ENCODE peak calls at places on chromosome 11, in ten cellular contexts. B is mesenchymal stem cell; M is left ventricle myocardium inferior; R is breast epithelium; W is brain microvascular endothelial cell; T is IMR-90; G is neuronal stem cell; J is prostate gland; S is right lobe of liver; C is CD4-positive, CD25-positive, alpha-beta regulatory T cell. N is an unnamed sample.

GRCh38 chr11:77819921-77820564 is 479 bp downstream of the RSF1 start:
- DNase-seq in G (peak; percentile 46), W (no peak), M (peak; percentile 38), C (no peak), S (peak; percentile 70), R (no peak), J (peak; percentile 26), B (peak; percentile 61), T (peak; percentile 27), N (peak; percentile 45)

GRCh38 chr11:57477507-57478189 is 17.3 kb downstream of the RTN4RL2 start:
- DNase-seq in W (no peak), T (no peak), M (no peak), B (no peak), R (peak; percentile 74), S (no peak), C (no peak), G (no peak), J (peak; percentile 74), N (no peak)

GRCh38 chr11:64762916-64763803 is 3.4 kb upstream of the PYGM start:
- DNase-seq in G (no peak), C (peak; percentile 39), R (peak; percentile 36), B (peak; percentile 49), M (no peak), S (no peak), T (peak; percentile 79), W (peak; percentile 52), J (no peak), N (no peak)

GRCh38 chr11:113474362-113475159 is 637 bp downstream of the DRD2 start:
- DNase-seq in J (peak; percentile 57), W (peak; percentile 63), C (peak; percentile 30), R (peak; percentile 84), G (peak; percentile 95), T (peak; percentile 66), S (peak; percentile 72), M (peak; percentile 69), B (peak; percentile 83), N (peak; percentile 92)

GRCh38 chr11:127919206-127920000 is 668.0 kb downstream of the ETS1 start:
- DNase-seq in R (no peak), T (peak; percentile 87), G (no peak), C (no peak), B (peak; percentile 71), W (peak; percentile 84), M (no peak), J (no peak), S (no peak), N (no peak)

GRCh38 chr11:61650781-61651571 is 29.2 kb upstream of the DAGLA start:
- DNase-seq in G (no peak), T (no peak), C (no peak), S (no peak), M (no peak), W (no peak), J (no peak), R (no peak), B (no peak), N (peak; percentile 98)

GRCh38 chr11:12867531-12867930 is 141.6 kb upstream of the RASSF10 start:
- DNase-seq in S (no peak), C (no peak), G (no peak), T (no peak), B (no peak), M (no peak), W (no peak), R (no peak), J (no peak), N (no peak)

GRCh38 chr11:102705626-102706025 is at the start of gene MMP27:
- DNase-seq in G (no peak), J (no peak), R (no peak), S (no peak), W (no peak), T (no peak), M (no peak), B (peak; percentile 11), C (no peak), N (no peak)

GRCh38 chr11:11789735-11790369 is 51.9 kb upstream of the USP47 start:
- DNase-seq in W (peak; percentile 25), B (peak; percentile 41), S (no peak), M (no peak), G (no peak), T (peak; percentile 40), J (no peak), R (no peak), C (peak; percentile 13), N (no peak)

GRCh38 chr11:116885951-116886629 is 48.7 kb upstream of the APOA1 start:
- DNase-seq in M (no peak), G (no peak), S (no peak), W (no peak), B (peak; percentile 29), J (no peak), T (peak; percentile 85), C (no peak), R (no peak), N (no peak)
- H3K4me3 ChIP-seq in M (no peak overlapping the region), G (no peak overlapping the region), S (no peak overlapping the region), W (no peak overlapping the region), B (no peak overlapping the region), J (no peak overlapping the region), T (no peak overlapping the region), C (no peak overlapping the region), R (no peak overlapping the region), N (no peak overlapping the region)

DNA sequence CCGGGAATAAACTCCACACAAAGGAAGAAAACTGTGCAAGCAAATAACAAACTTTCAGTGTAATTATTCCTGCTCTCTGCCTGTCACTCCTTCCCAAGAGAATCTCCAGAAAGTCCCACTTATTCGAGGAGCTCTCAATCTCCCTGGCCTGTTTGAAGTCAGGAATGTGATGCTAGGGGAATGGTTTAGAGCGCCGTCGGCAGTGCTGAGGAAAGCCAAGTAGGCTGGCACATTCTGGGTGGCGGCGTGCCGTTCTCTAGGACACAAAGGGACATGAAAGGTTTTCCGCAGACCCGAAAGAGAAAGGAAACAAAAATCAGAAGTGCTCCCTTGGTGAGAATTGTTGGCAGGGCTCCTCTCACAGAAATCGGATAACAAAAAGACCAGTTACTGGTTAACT is 81.9 kb downstream of the RCN1 start:
- DNase-seq in G (no peak), J (peak; percentile 14), R (no peak), B (no peak), C (no peak), T (peak; percentile 4), S (no peak), M (no peak), W (no peak), N (no peak)
- H3K27me3 ChIP-seq in G (peaks cover 6% of the 10 kb centered on the region), J (no peaks in the 10 kb centered on the region), R (no peaks in the 10 kb centered on the region), B (peaks cover 9% of the 10 kb centered on the region), C (no peaks in the 10 kb centered on the region), T (peaks cover 20% of the 10 kb centered on the region), S (no peaks in the 10 kb centered on the region), M (peaks cover 23% of the 10 kb centered on the region), W (no peaks in the 10 kb centered on the region), N (peaks cover 2% of the 10 kb centered on the region)

GRCh38 chr11:109667719-109668118 is 245.7 kb downstream of the C11orf87 start:
- DNase-seq in R (no peak), J (no peak), W (no peak), T (no peak), B (no peak), M (no peak), G (no peak), C (no peak), S (no peak), N (no peak)

GRCh38 chr11:109668973-109669634 is 247.1 kb downstream of the C11orf87 start:
- DNase-seq in G (no peak), B (no peak), W (no peak), S (no peak), T (peak; percentile 1), J (no peak), M (no peak), C (no peak), R (no peak), N (no peak)
- H3K27ac ChIP-seq in G (no peak overlapping the region), B (no peak overlapping the region), W (no peak overlapping the region), S (no peak overlapping the region), T (no peak overlapping the region), J (no peak overlapping the region), M (no peak overlapping the region), C (no peak overlapping the region), R (no peak overlapping the region), N (no peak overlapping the region)

GRCh38 chr11:75492181-75492820 is 33.4 kb downstream of the GDPD5 start:
- DNase-seq in R (no peak), G (no peak), W (no peak), M (no peak), S (no peak), C (peak; percentile 25), B (no peak), J (no peak), T (peak; percentile 20), N (no peak)

GRCh38 chr11:75495749-75496641 is 29.7 kb downstream of the GDPD5 start:
- DNase-seq in T (no peak), C (no peak), G (no peak), B (no peak), S (no peak), J (no peak), M (no peak), W (no peak), R (no peak), N (no peak)

GRCh38 chr11:75487366-75487765 is 38.4 kb downstream of the GDPD5 start:
- DNase-seq in B (no peak), C (no peak), W (no peak), R (no peak), S (no peak), T (no peak), J (no peak), M (no peak), G (no peak), N (no peak)

GRCh38 chr11:75490221-75491181 is 35.2 kb downstream of the GDPD5 start:
- DNase-seq in C (no peak), T (peak; percentile 32), B (no peak), J (no peak), W (no peak), G (no peak), M (no peak), R (no peak), S (no peak), N (peak; percentile 49)

DNA sequence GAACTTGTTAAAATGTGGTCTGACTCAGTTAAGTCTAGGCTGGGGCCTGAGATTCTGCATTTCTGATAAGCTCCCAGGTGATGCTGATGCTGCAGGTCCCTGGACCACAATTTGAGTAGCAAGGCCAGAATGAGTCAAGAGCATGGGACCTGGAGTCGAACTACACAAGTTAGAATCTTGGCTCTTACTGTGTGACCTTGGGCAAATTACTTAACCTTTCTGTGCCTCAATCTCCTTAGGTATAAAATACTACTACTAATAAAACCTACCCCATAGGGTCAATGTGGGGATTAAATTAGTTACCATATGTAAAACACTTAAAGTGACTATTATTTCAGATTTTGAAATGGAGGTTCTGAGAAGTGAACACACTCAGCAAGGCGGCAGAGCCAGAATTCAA is 34.3 kb downstream of the GDPD5 start:
- DNase-seq in T (no peak), M (no peak), W (no peak), S (no peak), G (no peak), C (no peak), B (no peak), J (no peak), R (no peak), N (no peak)
- H3K4me3 ChIP-seq in T (no peak overlapping the region), M (no peak overlapping the region), W (no peak overlapping the region), S (no peak overlapping the region), G (no peak overlapping the region), C (no peak overlapping the region), B (no peak overlapping the region), J (no peak overlapping the region), R (no peak overlapping the region), N (no peak overlapping the region)

N was measured in SJCRH30.